ENCODE peak calls at places on chromosomes 4 and X, in five cellular contexts. One of them, this sample, is unnamed.
A peak's percentile ranks its signal among the peaks of the same experiment; 100 is the strongest.

GRCh38 chr4:52588097-52588496 is 71.0 kb downstream of the USP46 start:
- DNase-seq in H9: peak; percentile 73
- DNase-seq in K562: peak; percentile 66
- DNase-seq in HepG2: peak; percentile 33
- DNase-seq in neural progenitor cell: peak; percentile 60
- DNase-seq in this sample: peak; percentile 67

GRCh38 chr4:54082168-54082567 is 17.8 kb upstream of the CHIC2 start:
- DNase-seq in H9: no peak
- DNase-seq in K562: no peak
- DNase-seq in HepG2: peak; percentile 95
- DNase-seq in neural progenitor cell: no peak
- DNase-seq in this sample: peak; percentile 96

GRCh38 chr4:76611611-76612010 is 176.6 kb downstream of the SHROOM3 start:
- DNase-seq in H9: no peak
- DNase-seq in K562: no peak
- DNase-seq in HepG2: no peak
- DNase-seq in neural progenitor cell: no peak
- DNase-seq in this sample: peak; percentile 56

GRCh38 chrX:3184176-3184930 is 143.1 kb downstream of the ARSF start:
- DNase-seq in H9: no peak
- DNase-seq in K562: no peak
- DNase-seq in HepG2: peak; percentile 73
- DNase-seq in neural progenitor cell: no peak
- DNase-seq in this sample: no peak

GRCh38 chrX:136694491-136695087 is 46.6 kb downstream of the CD40LG start:
- DNase-seq in H9: peak; percentile 40
- DNase-seq in K562: peak; percentile 48
- DNase-seq in HepG2: peak; percentile 10
- DNase-seq in neural progenitor cell: peak; percentile 49
- DNase-seq in this sample: peak; percentile 19

GRCh38 chr4:3671571-3672464 is 94.4 kb upstream of the ADRA2C start:
- DNase-seq in H9: no peak
- DNase-seq in K562: no peak
- DNase-seq in HepG2: peak; percentile 69
- DNase-seq in neural progenitor cell: no peak
- DNase-seq in this sample: no peak

GRCh38 chrX:139559383-139560042 is 29.0 kb downstream of the F9 start:
- DNase-seq in H9: peak; percentile 39
- DNase-seq in K562: peak; percentile 29
- DNase-seq in HepG2: peak; percentile 36
- DNase-seq in neural progenitor cell: peak; percentile 75
- DNase-seq in this sample: peak; percentile 26

GRCh38 chrX:98231003-98231402 is 1347.3 kb downstream of the RPA4 start:
- DNase-seq in H9: no peak
- DNase-seq in K562: no peak
- DNase-seq in HepG2: no peak
- DNase-seq in neural progenitor cell: no peak
- DNase-seq in this sample: no peak

GRCh38 chr4:15703439-15703838 is 574 bp downstream of the BST1 start:
- DNase-seq in H9: no peak
- DNase-seq in K562: no peak
- DNase-seq in HepG2: no peak
- DNase-seq in neural progenitor cell: no peak
- DNase-seq in this sample: no peak

GRCh38 chr4:26032572-26033320 is 118.7 kb downstream of the SMIM20 start:
- DNase-seq in H9: no peak
- DNase-seq in K562: no peak
- DNase-seq in HepG2: peak; percentile 61
- DNase-seq in neural progenitor cell: no peak
- DNase-seq in this sample: no peak

GRCh38 chr4:159307929-159308328 is 205.1 kb downstream of the RAPGEF2 start:
- DNase-seq in H9: no peak
- DNase-seq in K562: no peak
- DNase-seq in HepG2: no peak
- DNase-seq in neural progenitor cell: no peak
- DNase-seq in this sample: no peak

DNA sequence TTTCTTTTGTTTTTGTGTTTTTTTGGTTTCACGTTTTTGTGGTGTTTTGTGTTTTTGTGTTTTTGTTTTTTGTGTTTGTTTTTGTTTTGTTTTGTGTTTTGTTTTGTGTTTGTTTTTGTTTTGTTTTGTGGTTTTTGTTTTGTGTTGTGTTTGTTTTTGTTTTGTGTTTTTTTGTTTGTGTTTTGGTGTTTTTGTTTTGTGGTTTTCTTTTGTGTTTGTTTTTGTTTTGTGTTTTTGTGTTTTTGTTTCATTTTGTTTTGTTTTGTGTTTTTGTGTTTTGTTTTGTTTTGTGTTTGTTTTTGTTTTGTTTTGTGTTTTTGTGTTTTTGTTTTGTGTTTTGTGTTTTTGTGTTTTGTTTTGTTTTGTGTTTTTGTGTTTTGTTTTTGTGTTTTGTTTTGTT is 20.9 kb downstream of the CSF2RA start:
- DNase-seq in H9: no peak
- DNase-seq in K562: no peak
- DNase-seq in HepG2: no peak
- DNase-seq in neural progenitor cell: no peak
- DNase-seq in this sample: no peak
- TF ChIP-seq CTCF in H9: no peak
- TF ChIP-seq CTCF in K562: no peak
- TF ChIP-seq CTCF in HepG2: no peak
- TF ChIP-seq CTCF in neural progenitor cell: no peak
- TF ChIP-seq CTCF in this sample: no peak

GRCh38 chr4:13851541-13851940 is 224.0 kb upstream of the BOD1L1 start:
- DNase-seq in H9: no peak
- DNase-seq in K562: no peak
- DNase-seq in HepG2: no peak
- DNase-seq in neural progenitor cell: no peak
- DNase-seq in this sample: no peak
- H4K20me1 ChIP-seq in H9: no peaks in the 10 kb centered on the region
- H4K20me1 ChIP-seq in K562: no peaks in the 10 kb centered on the region
- H4K20me1 ChIP-seq in HepG2: no peaks in the 10 kb centered on the region
- H4K20me1 ChIP-seq in neural progenitor cell: no peaks in the 10 kb centered on the region
- H4K20me1 ChIP-seq in this sample: no peaks in the 10 kb centered on the region

GRCh38 chrX:39327705-39328104 is 526.4 kb downstream of the MID1IP1 start:
- DNase-seq in H9: no peak
- DNase-seq in K562: no peak
- DNase-seq in HepG2: no peak
- DNase-seq in neural progenitor cell: no peak
- DNase-seq in this sample: no peak
- TF ChIP-seq CTCF in H9: no peak
- TF ChIP-seq CTCF in K562: no peak
- TF ChIP-seq CTCF in HepG2: no peak
- TF ChIP-seq CTCF in neural progenitor cell: no peak
- TF ChIP-seq CTCF in this sample: no peak

GRCh38 chr4:153474251-153474650 is 8.1 kb downstream of the TMEM131L start:
- DNase-seq in H9: no peak
- DNase-seq in K562: no peak
- DNase-seq in HepG2: no peak
- DNase-seq in neural progenitor cell: no peak
- DNase-seq in this sample: no peak
- H4K20me1 ChIP-seq in H9: no peaks in the 10 kb centered on the region
- H4K20me1 ChIP-seq in K562: no peaks in the 10 kb centered on the region
- H4K20me1 ChIP-seq in HepG2: no peaks in the 10 kb centered on the region
- H4K20me1 ChIP-seq in neural progenitor cell: peaks cover 11% of the 10 kb centered on the region
- H4K20me1 ChIP-seq in this sample: no peaks in the 10 kb centered on the region

This sample was measured in endothelial cell of umbilical vein.